ENCODE peak calls at places on chromosome 22, in nine cellular contexts. E, Z, B, S, J, T, M, I and W are unnamed samples.

GRCh38 chr22:48682517-48682916 is 1145.2 kb downstream of the BRD1 start:
- DNase-seq in M (no peak), Z (no peak), S (no peak), I (no peak), J (no peak), T (no peak), B (no peak), E (no peak), W (no peak)

GRCh38 chr22:49587421-49587820 is 240.3 kb downstream of the BRD1 start:
- DNase-seq in M (no peak), T (no peak), J (no peak), S (no peak), I (peak), Z (no peak), E (no peak), B (no peak), W (no peak)

GRCh38 chr22:17847360-17848078 is 73.2 kb upstream of the BID start:
- DNase-seq in B (no peak), Z (no peak), M (no peak), I (peak), T (no peak), J (no peak), S (no peak), E (no peak), W (peak)

GRCh38 chr22:39797528-39798147 is 95.9 kb downstream of the ENTHD1 start:
- DNase-seq in I (no peak), S (no peak), T (no peak), M (no peak), J (no peak), E (no peak), Z (no peak), B (no peak), W (no peak)

GRCh38 chr22:28829358-28830181 is 29.2 kb upstream of the XBP1 start:
- DNase-seq in S (peak), J (peak), T (peak), M (peak), E (peak), I (peak), Z (peak), B (peak), W (peak)

GRCh38 chr22:24525416-24526037 is 29.4 kb downstream of the GUCD1 start:
- DNase-seq in I (peak), T (peak), M (peak), Z (peak), S (peak), E (peak), J (peak), B (peak), W (peak)

GRCh38 chr22:18954333-18954732 is 18.2 kb upstream of the PRODH start:
- DNase-seq in I (peak), S (peak), B (peak), J (peak), E (peak), M (peak), T (peak), Z (peak), W (peak)

GRCh38 chr22:45709004-45709739 is 37.5 kb downstream of the ATXN10 start:
- DNase-seq in T (no peak), B (peak), M (no peak), E (no peak), Z (no peak), I (no peak), S (no peak), J (no peak), W (no peak)

GRCh38 chr22:38144025-38144405 is 33.5 kb upstream of the BAIAP2L2 start:
- DNase-seq in E (no peak), M (no peak), I (peak), J (no peak), T (no peak), S (peak), B (no peak), Z (no peak), W (no peak)

GRCh38 chr22:27581688-27582087 is 219.9 kb downstream of the MN1 start:
- DNase-seq in Z (peak), J (no peak), M (no peak), I (no peak), B (peak), S (peak), T (no peak), E (no peak), W (no peak)

GRCh38 chr22:28594784-28595324 is 84.8 kb downstream of the TTC28 start:
- DNase-seq in E (no peak), T (no peak), M (peak), S (no peak), B (peak), Z (no peak), I (no peak), J (no peak), W (no peak)

GRCh38 chr22:41699264-41700104 is at the start of gene MEI1:
- DNase-seq in M (no peak), E (peak), Z (peak), T (no peak), J (peak), B (peak), I (peak), S (peak), W (peak)

GRCh38 chr22:19178065-19178658 is 374 bp downstream of the SLC25A1 start:
- DNase-seq in E (peak), M (peak), S (no peak), I (peak), J (peak), B (peak), T (peak), Z (peak), W (peak)

GRCh38 chr22:37282385-37282677 is at the start of gene CYTH4:
- DNase-seq in B (no peak), S (peak), J (peak), Z (peak), E (peak), T (no peak), M (no peak), I (no peak), W (no peak)

GRCh38 chr22:30424471-30425326 is 869 bp upstream of the MTFP1 start:
- DNase-seq in E (no peak), S (no peak), J (no peak), Z (no peak), M (peak), T (peak), I (no peak), B (peak), W (peak)

GRCh38 chr22:42041784-42042183 is 28.8 kb downstream of the NAGA start:
- DNase-seq in B (no peak), E (no peak), T (no peak), S (no peak), Z (no peak), M (no peak), I (no peak), J (no peak), W (no peak)

GRCh38 chr22:21030032-21030431 is 2.3 kb downstream of the SLC7A4 start:
- DNase-seq in M (no peak), I (peak), J (no peak), S (no peak), E (no peak), B (no peak), T (no peak), Z (no peak), W (no peak)

GRCh38 chr22:16783930-16784354 is 41.3 kb downstream of the XKR3 start:
- DNase-seq in B (no peak), S (no peak), I (no peak), E (no peak), M (no peak), Z (no peak), J (no peak), T (no peak), W (no peak)

GRCh38 chr22:41315586-41315985 is 14.3 kb downstream of the ZC3H7B start:
- DNase-seq in T (no peak), B (no peak), E (no peak), I (no peak), J (no peak), Z (no peak), M (no peak), S (no peak), W (no peak)

GRCh38 chr22:50190182-50190951 is 4.7 kb downstream of the TRABD start:
- DNase-seq in M (peak), T (no peak), S (peak), E (peak), I (peak), Z (peak), J (peak), B (no peak), W (peak)

GRCh38 chr22:30667092-30667485 is 586 bp downstream of the DUSP18 start:
- DNase-seq in J (no peak), Z (no peak), S (no peak), I (no peak), E (no peak), B (no peak), T (no peak), M (peak), W (no peak)

GRCh38 chr22:19568337-19569311 is 44.4 kb upstream of the CLDN5 start:
- DNase-seq in T (no peak), B (peak), Z (no peak), M (no peak), S (no peak), E (no peak), I (peak), J (no peak), W (no peak)

GRCh38 chr22:40691532-40691931 is 12.2 kb downstream of the MCHR1 start:
- DNase-seq in I (no peak), Z (no peak), T (no peak), E (no peak), M (no peak), J (no peak), B (no peak), S (no peak), W (no peak)

GRCh38 chr22:42214625-42215415 is 55.6 kb downstream of the TCF20 start:
- DNase-seq in E (no peak), I (no peak), Z (no peak), S (no peak), J (no peak), T (no peak), B (no peak), M (no peak), W (peak)

GRCh38 chr22:24521791-24522245 is 26.7 kb downstream of the UPB1 start:
- DNase-seq in M (peak), E (no peak), S (peak), J (no peak), Z (peak), I (peak), B (peak), T (no peak), W (no peak)

GRCh38 chr22:27609411-27610029 is 192.0 kb downstream of the MN1 start:
- DNase-seq in T (peak), M (no peak), J (no peak), E (no peak), B (no peak), Z (no peak), I (no peak), S (no peak), W (no peak)

GRCh38 chr22:22408731-22409696 is 99.5 kb downstream of the ZNF280B start:
- DNase-seq in I (peak), M (no peak), Z (peak), T (peak), E (no peak), B (peak), S (no peak), J (no peak), W (no peak)

GRCh38 chr22:17951315-17951714 is 73.0 kb downstream of the MICAL3 start:
- DNase-seq in E (no peak), T (no peak), S (no peak), B (no peak), I (no peak), Z (no peak), J (no peak), M (peak), W (no peak)